ENCODE peak calls at places on chromosome 14, in six cellular contexts. W, E, Z, L, V and P are unnamed samples.

GRCh38 chr14:63204407-63205280 is at the start of gene RHOJ:
- DNase-seq in L (no peak), W (no peak), Z (no peak), E (no peak), V (no peak), P (no peak)

GRCh38 chr14:52360831-52361230 is 46.7 kb downstream of the PTGER2 start:
- DNase-seq in L (no peak), W (peak; percentile 46), Z (no peak), V (no peak), E (no peak), P (no peak)

GRCh38 chr14:95520346-95520745 is 3.9 kb upstream of the SYNE3 start:
- DNase-seq in Z (no peak), E (no peak), L (no peak), W (no peak), V (no peak), P (no peak)

GRCh38 chr14:41457393-41457792 is 149.3 kb upstream of the LRFN5 start:
- DNase-seq in V (no peak), Z (no peak), L (no peak), E (no peak), W (no peak), P (no peak)

GRCh38 chr14:103155013-103155412 is 31.8 kb downstream of the TNFAIP2 start:
- DNase-seq in Z (no peak), W (peak; percentile 52), L (no peak), E (no peak), V (peak; percentile 61), P (peak; percentile 93)

GRCh38 chr14:35776823-35777222 is 32.3 kb downstream of the RALGAPA1 start:
- DNase-seq in V (no peak), Z (no peak), L (no peak), E (no peak), W (no peak), P (no peak)

GRCh38 chr14:41609704-41610183 is 3.1 kb downstream of the LRFN5 start:
- DNase-seq in L (no peak), V (no peak), W (no peak), Z (no peak), E (no peak), P (no peak)

GRCh38 chr14:64298773-64299172 is 4.6 kb upstream of the ESR2 start:
- DNase-seq in V (no peak), Z (no peak), W (no peak), L (no peak), E (no peak), P (no peak)

GRCh38 chr14:36493761-36494160 is 26.3 kb downstream of the NKX2-1 start:
- DNase-seq in V (no peak), W (no peak), L (no peak), Z (no peak), E (no peak), P (no peak)

GRCh38 chr14:81400202-81400678 is at the start of gene STON2:
- DNase-seq in Z (no peak), E (no peak), L (peak; percentile 80), V (peak; percentile 54), W (no peak), P (no peak)

GRCh38 chr14:101499513-101499912 is 61.8 kb upstream of the DIO3 start:
- DNase-seq in V (no peak), E (no peak), L (no peak), W (peak; percentile 16), Z (no peak), P (peak; percentile 64)

GRCh38 chr14:83467811-83468210 is 1934.2 kb upstream of the SEL1L start:
- DNase-seq in W (no peak), L (no peak), E (no peak), V (no peak), Z (no peak), P (no peak)

GRCh38 chr14:105324080-105324778 is 9.7 kb downstream of the PACS2 start:
- DNase-seq in L (no peak), Z (no peak), W (no peak), E (no peak), V (no peak), P (no peak)

GRCh38 chr14:43168374-43168925 is 1338.6 kb downstream of the FSCB start:
- DNase-seq in W (no peak), E (no peak), V (no peak), Z (no peak), L (no peak), P (no peak)

GRCh38 chr14:95518045-95518751 is 1.7 kb upstream of the SYNE3 start:
- DNase-seq in Z (no peak), W (no peak), E (no peak), L (no peak), V (no peak), P (no peak)

GRCh38 chr14:69879175-69880047 is at the start of gene SMOC1:
- DNase-seq in L (no peak), E (peak; percentile 35), Z (no peak), V (no peak), W (peak; percentile 76), P (peak; percentile 90)

GRCh38 chr14:39318574-39318973 is 84.9 kb downstream of the MIA2 start:
- DNase-seq in E (no peak), L (no peak), W (no peak), V (no peak), Z (no peak), P (no peak)

GRCh38 chr14:39956372-39956771 is 524.1 kb upstream of the FBXO33 start:
- DNase-seq in W (no peak), V (peak; percentile 6), L (no peak), E (no peak), Z (no peak), P (no peak)

GRCh38 chr14:65101631-65102440 is 481 bp downstream of the MAX start:
- DNase-seq in Z (peak; percentile 9), W (peak; percentile 30), V (no peak), L (no peak), E (no peak), P (peak; percentile 84)

GRCh38 chr14:102795060-102795925 is 18.0 kb downstream of the TRAF3 start:
- DNase-seq in E (no peak), V (no peak), L (peak; percentile 71), Z (no peak), W (peak; percentile 66), P (no peak)

GRCh38 chr14:89408907-89409675 is 7.9 kb downstream of the FOXN3 start:
- DNase-seq in E (no peak), W (no peak), L (peak; percentile 57), Z (no peak), V (no peak), P (no peak)